ENCODE peak calls at places on chromosomes 2 and 18, in eight cellular contexts. One of them, this sample, is unnamed.

GRCh38 chr2:19802088-19802806 is 99.5 kb downstream of the TTC32 start:
- DNase-seq in breast epithelium: no peak
- DNase-seq in stomach: no peak
- DNase-seq in upper lobe of right lung: no peak
- DNase-seq in RWPE1: no peak
- DNase-seq in uterus: no peak
- DNase-seq in CD8-positive, alpha-beta T cell: no peak
- DNase-seq in heart left ventricle: no peak
- DNase-seq in this sample: no peak

GRCh38 chr18:34977787-34978532 is 63.3 kb upstream of the MAPRE2 start:
- DNase-seq in stomach: peak
- DNase-seq in uterus: no peak
- DNase-seq in upper lobe of right lung: peak
- DNase-seq in breast epithelium: no peak
- DNase-seq in RWPE1: no peak
- DNase-seq in heart left ventricle: peak
- DNase-seq in CD8-positive, alpha-beta T cell: peak
- DNase-seq in this sample: peak

GRCh38 chr2:47486858-47487497 is 84.0 kb downstream of the MSH2 start:
- DNase-seq in uterus: no peak
- DNase-seq in CD8-positive, alpha-beta T cell: no peak
- DNase-seq in upper lobe of right lung: no peak
- DNase-seq in heart left ventricle: no peak
- DNase-seq in breast epithelium: no peak
- DNase-seq in stomach: no peak
- DNase-seq in RWPE1: no peak
- DNase-seq in this sample: no peak

GRCh38 chr2:128372621-128373341 is 54.1 kb upstream of the HS6ST1 start:
- DNase-seq in RWPE1: no peak
- DNase-seq in breast epithelium: peak
- DNase-seq in uterus: no peak
- DNase-seq in CD8-positive, alpha-beta T cell: peak
- DNase-seq in heart left ventricle: no peak
- DNase-seq in stomach: peak
- DNase-seq in upper lobe of right lung: peak
- DNase-seq in this sample: no peak

GRCh38 chr18:11886629-11887028 is 21.5 kb downstream of the MPPE1 start:
- DNase-seq in breast epithelium: no peak
- DNase-seq in stomach: no peak
- DNase-seq in upper lobe of right lung: no peak
- DNase-seq in RWPE1: no peak
- DNase-seq in heart left ventricle: no peak
- DNase-seq in CD8-positive, alpha-beta T cell: no peak
- DNase-seq in uterus: no peak
- DNase-seq in this sample: no peak

GRCh38 chr2:157024129-157024528 is 233.4 kb upstream of the GALNT5 start:
- DNase-seq in RWPE1: no peak
- DNase-seq in uterus: no peak
- DNase-seq in heart left ventricle: no peak
- DNase-seq in stomach: no peak
- DNase-seq in CD8-positive, alpha-beta T cell: no peak
- DNase-seq in upper lobe of right lung: no peak
- DNase-seq in breast epithelium: no peak
- DNase-seq in this sample: no peak

GRCh38 chr2:1045109-1045508 is 94.5 kb downstream of the SNTG2 start:
- DNase-seq in heart left ventricle: no peak
- DNase-seq in upper lobe of right lung: no peak
- DNase-seq in breast epithelium: no peak
- DNase-seq in CD8-positive, alpha-beta T cell: no peak
- DNase-seq in RWPE1: no peak
- DNase-seq in uterus: no peak
- DNase-seq in stomach: no peak
- DNase-seq in this sample: no peak

GRCh38 chr2:106900130-106900529 is 14.2 kb upstream of the ST6GAL2 start:
- DNase-seq in heart left ventricle: no peak
- DNase-seq in breast epithelium: no peak
- DNase-seq in uterus: no peak
- DNase-seq in CD8-positive, alpha-beta T cell: no peak
- DNase-seq in RWPE1: no peak
- DNase-seq in stomach: no peak
- DNase-seq in upper lobe of right lung: no peak
- DNase-seq in this sample: no peak

GRCh38 chr2:125582521-125582920 is 1073.4 kb upstream of the GYPC start:
- DNase-seq in heart left ventricle: no peak
- DNase-seq in stomach: no peak
- DNase-seq in breast epithelium: no peak
- DNase-seq in uterus: no peak
- DNase-seq in CD8-positive, alpha-beta T cell: no peak
- DNase-seq in RWPE1: no peak
- DNase-seq in upper lobe of right lung: no peak
- DNase-seq in this sample: no peak

GRCh38 chr2:241811952-241812729 is 3.1 kb downstream of the NEU4 start:
- DNase-seq in RWPE1: no peak
- DNase-seq in CD8-positive, alpha-beta T cell: no peak
- DNase-seq in upper lobe of right lung: peak
- DNase-seq in uterus: no peak
- DNase-seq in stomach: no peak
- DNase-seq in heart left ventricle: no peak
- DNase-seq in breast epithelium: no peak
- DNase-seq in this sample: no peak

GRCh38 chr2:6922201-6922656 is 5.0 kb downstream of the RNF144A start:
- DNase-seq in RWPE1: peak
- DNase-seq in breast epithelium: no peak
- DNase-seq in upper lobe of right lung: no peak
- DNase-seq in heart left ventricle: no peak
- DNase-seq in CD8-positive, alpha-beta T cell: no peak
- DNase-seq in uterus: no peak
- DNase-seq in stomach: no peak
- DNase-seq in this sample: no peak
- TF ChIP-seq CTCF in RWPE1: no peak
- TF ChIP-seq CTCF in breast epithelium: no peak
- TF ChIP-seq CTCF in upper lobe of right lung: peak
- TF ChIP-seq CTCF in heart left ventricle: no peak
- TF ChIP-seq CTCF in CD8-positive, alpha-beta T cell: no peak
- TF ChIP-seq CTCF in uterus: no peak
- TF ChIP-seq CTCF in stomach: no peak
- TF ChIP-seq CTCF in this sample: peak

GRCh38 chr2:56012216-56012615 is 88.6 kb upstream of the EFEMP1 start:
- DNase-seq in RWPE1: no peak
- DNase-seq in breast epithelium: no peak
- DNase-seq in upper lobe of right lung: no peak
- DNase-seq in uterus: no peak
- DNase-seq in CD8-positive, alpha-beta T cell: no peak
- DNase-seq in stomach: no peak
- DNase-seq in heart left ventricle: no peak
- DNase-seq in this sample: no peak

GRCh38 chr2:56015631-56016251 is 92.2 kb upstream of the EFEMP1 start:
- DNase-seq in uterus: no peak
- DNase-seq in stomach: no peak
- DNase-seq in heart left ventricle: no peak
- DNase-seq in RWPE1: no peak
- DNase-seq in upper lobe of right lung: no peak
- DNase-seq in CD8-positive, alpha-beta T cell: no peak
- DNase-seq in breast epithelium: no peak
- DNase-seq in this sample: no peak

GRCh38 chr2:56011624-56012023 is 88.0 kb upstream of the EFEMP1 start:
- DNase-seq in upper lobe of right lung: no peak
- DNase-seq in RWPE1: no peak
- DNase-seq in uterus: no peak
- DNase-seq in stomach: no peak
- DNase-seq in CD8-positive, alpha-beta T cell: no peak
- DNase-seq in heart left ventricle: no peak
- DNase-seq in breast epithelium: no peak
- DNase-seq in this sample: no peak

GRCh38 chr2:56013475-56013874 is 89.9 kb upstream of the EFEMP1 start:
- DNase-seq in CD8-positive, alpha-beta T cell: no peak
- DNase-seq in upper lobe of right lung: no peak
- DNase-seq in heart left ventricle: no peak
- DNase-seq in uterus: no peak
- DNase-seq in stomach: no peak
- DNase-seq in breast epithelium: no peak
- DNase-seq in RWPE1: no peak
- DNase-seq in this sample: no peak

GRCh38 chr2:56014075-56014730 is 90.6 kb upstream of the EFEMP1 start:
- DNase-seq in CD8-positive, alpha-beta T cell: no peak
- DNase-seq in heart left ventricle: no peak
- DNase-seq in uterus: no peak
- DNase-seq in upper lobe of right lung: no peak
- DNase-seq in stomach: no peak
- DNase-seq in breast epithelium: no peak
- DNase-seq in RWPE1: no peak
- DNase-seq in this sample: no peak
- H3K27ac ChIP-seq in CD8-positive, alpha-beta T cell: no peak
- H3K27ac ChIP-seq in heart left ventricle: no peak
- H3K27ac ChIP-seq in uterus: no peak
- H3K27ac ChIP-seq in upper lobe of right lung: no peak
- H3K27ac ChIP-seq in stomach: no peak
- H3K27ac ChIP-seq in breast epithelium: no peak
- H3K27ac ChIP-seq in RWPE1: no peak
- H3K27ac ChIP-seq in this sample: no peak

GRCh38 chr2:118714115-118714514 is 133.3 kb downstream of the EN1 start:
- DNase-seq in upper lobe of right lung: no peak
- DNase-seq in heart left ventricle: no peak
- DNase-seq in breast epithelium: no peak
- DNase-seq in uterus: no peak
- DNase-seq in stomach: no peak
- DNase-seq in CD8-positive, alpha-beta T cell: no peak
- DNase-seq in RWPE1: no peak
- DNase-seq in this sample: no peak
- TF ChIP-seq CTCF in upper lobe of right lung: no peak
- TF ChIP-seq CTCF in heart left ventricle: no peak
- TF ChIP-seq CTCF in breast epithelium: no peak
- TF ChIP-seq CTCF in uterus: no peak
- TF ChIP-seq CTCF in stomach: no peak
- TF ChIP-seq CTCF in CD8-positive, alpha-beta T cell: no peak
- TF ChIP-seq CTCF in RWPE1: no peak
- TF ChIP-seq CTCF in this sample: no peak

DNA sequence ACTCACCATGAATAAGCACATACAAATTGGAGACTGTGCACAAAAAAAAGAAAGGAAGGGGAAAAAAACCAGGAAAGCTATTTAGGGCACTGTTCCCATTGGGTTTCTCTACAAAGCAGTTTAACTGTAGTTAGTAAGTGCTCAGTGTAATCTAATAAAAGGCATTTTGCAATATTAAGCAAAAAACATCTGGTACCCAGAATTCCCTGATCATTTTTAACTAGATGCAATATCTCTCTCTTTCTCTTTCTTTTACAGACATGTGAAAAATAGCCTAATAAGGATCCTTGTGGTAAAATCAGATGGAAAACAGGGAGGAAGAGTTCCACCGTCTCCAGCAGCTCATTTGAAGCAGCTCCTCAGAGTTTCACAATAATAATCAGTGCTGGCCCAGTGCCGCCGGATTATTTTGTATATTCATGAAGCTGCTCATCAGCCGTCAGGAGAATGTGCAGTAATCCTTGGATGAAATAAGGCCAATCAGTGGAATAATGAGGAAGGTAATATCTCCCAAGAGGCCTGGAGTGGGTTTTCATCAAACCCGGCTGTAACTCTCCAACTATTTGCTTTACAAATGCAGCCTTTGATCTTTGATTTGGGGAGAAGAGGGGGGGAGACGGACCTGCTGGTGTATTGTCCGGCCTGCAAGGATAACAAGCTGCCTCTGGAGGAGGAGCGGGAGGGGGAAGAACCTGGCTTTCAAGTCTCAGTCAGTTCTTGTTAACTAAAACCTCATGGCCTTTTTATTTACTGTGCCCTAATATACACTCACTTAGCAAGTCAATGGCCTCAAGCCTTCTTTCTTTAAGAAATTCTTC is 227.6 kb upstream of the SMIM21 start:
- DNase-seq in upper lobe of right lung: no peak
- DNase-seq in RWPE1: no peak
- DNase-seq in CD8-positive, alpha-beta T cell: no peak
- DNase-seq in breast epithelium: no peak
- DNase-seq in stomach: no peak
- DNase-seq in heart left ventricle: peak
- DNase-seq in uterus: peak
- DNase-seq in this sample: no peak
- H3K27ac ChIP-seq in upper lobe of right lung: no peak
- H3K27ac ChIP-seq in RWPE1: no peak
- H3K27ac ChIP-seq in CD8-positive, alpha-beta T cell: no peak
- H3K27ac ChIP-seq in breast epithelium: peak
- H3K27ac ChIP-seq in stomach: no peak
- H3K27ac ChIP-seq in heart left ventricle: no peak
- H3K27ac ChIP-seq in uterus: no peak
- H3K27ac ChIP-seq in this sample: no peak

GRCh38 chr2:149039213-149039724 is 770 bp downstream of the LYPD6B start:
- DNase-seq in stomach: no peak
- DNase-seq in RWPE1: no peak
- DNase-seq in breast epithelium: no peak
- DNase-seq in upper lobe of right lung: no peak
- DNase-seq in heart left ventricle: no peak
- DNase-seq in uterus: no peak
- DNase-seq in CD8-positive, alpha-beta T cell: no peak
- DNase-seq in this sample: no peak

GRCh38 chr2:149042881-149043280 is 4.4 kb downstream of the LYPD6B start:
- DNase-seq in stomach: no peak
- DNase-seq in upper lobe of right lung: no peak
- DNase-seq in uterus: no peak
- DNase-seq in heart left ventricle: no peak
- DNase-seq in RWPE1: no peak
- DNase-seq in CD8-positive, alpha-beta T cell: no peak
- DNase-seq in breast epithelium: no peak
- DNase-seq in this sample: no peak

GRCh38 chr2:149038442-149039212 is at the start of gene LYPD6B:
- DNase-seq in heart left ventricle: no peak
- DNase-seq in RWPE1: peak
- DNase-seq in stomach: peak
- DNase-seq in uterus: no peak
- DNase-seq in upper lobe of right lung: peak
- DNase-seq in breast epithelium: peak
- DNase-seq in CD8-positive, alpha-beta T cell: no peak
- DNase-seq in this sample: no peak

GRCh38 chr2:149041482-149041881 is 3.0 kb downstream of the LYPD6B start:
- DNase-seq in RWPE1: no peak
- DNase-seq in heart left ventricle: no peak
- DNase-seq in CD8-positive, alpha-beta T cell: no peak
- DNase-seq in uterus: no peak
- DNase-seq in upper lobe of right lung: no peak
- DNase-seq in stomach: no peak
- DNase-seq in breast epithelium: no peak
- DNase-seq in this sample: no peak

GRCh38 chr2:149040451-149040850 is 2.0 kb downstream of the LYPD6B start:
- DNase-seq in uterus: no peak
- DNase-seq in heart left ventricle: no peak
- DNase-seq in upper lobe of right lung: no peak
- DNase-seq in RWPE1: no peak
- DNase-seq in breast epithelium: no peak
- DNase-seq in stomach: no peak
- DNase-seq in CD8-positive, alpha-beta T cell: peak
- DNase-seq in this sample: no peak
- TF ChIP-seq CTCF in uterus: no peak
- TF ChIP-seq CTCF in heart left ventricle: peak
- TF ChIP-seq CTCF in upper lobe of right lung: peak
- TF ChIP-seq CTCF in RWPE1: no peak
- TF ChIP-seq CTCF in breast epithelium: no peak
- TF ChIP-seq CTCF in stomach: no peak
- TF ChIP-seq CTCF in CD8-positive, alpha-beta T cell: no peak
- TF ChIP-seq CTCF in this sample: no peak